ENCODE peak calls at places on chromosomes 13 and 19, in eight cellular contexts. A is fibroblast of mammary gland, E is MM.1S, G is coronary artery, N is body of pancreas, I is WERI-Rb-1, X is cardiac muscle cell, Z is A549. B is an unnamed sample.

GRCh38 chr13:98688373-98688772 is 64.1 kb downstream of the SLC15A1 start:
- DNase-seq in A (no peak), E (no peak), G (no peak), N (no peak), I (no peak), X (no peak), Z (no peak), B (peak; percentile 20)

GRCh38 chr13:93862259-93862658 is 617.2 kb downstream of the DCT start:
- DNase-seq in A (peak; percentile 49), E (no peak), G (no peak), N (no peak), I (no peak), X (no peak), Z (no peak), B (peak; percentile 6)

GRCh38 chr19:13212759-13213330 is 62.6 kb downstream of the IER2 start:
- DNase-seq in A (peak; percentile 63), E (peak; percentile 43), G (no peak), N (peak; percentile 50), I (peak; percentile 74), X (peak; percentile 50), Z (peak; percentile 76), B (peak; percentile 41)

GRCh38 chr19:10543420-10544241 is at the start of gene ATG4D:
- DNase-seq in A (peak; percentile 51), E (peak; percentile 90), G (no peak), N (peak; percentile 95), I (peak; percentile 75), X (peak; percentile 89), Z (peak; percentile 60), B (peak; percentile 60)

GRCh38 chr19:18422530-18423191 is 3.5 kb downstream of the SSBP4 start:
- DNase-seq in A (no peak), E (no peak), G (peak; percentile 73), N (no peak), I (no peak), X (no peak), Z (no peak), B (no peak)

GRCh38 chr19:38492147-38492813 is 58.8 kb downstream of the RYR1 start:
- DNase-seq in A (no peak), E (no peak), G (no peak), N (no peak), I (no peak), X (no peak), Z (no peak), B (no peak)

GRCh38 chr13:28492527-28493367 is 2.2 kb downstream of the FLT1 start:
- DNase-seq in A (no peak), E (no peak), G (no peak), N (no peak), I (no peak), X (peak; percentile 38), Z (no peak), B (no peak)

GRCh38 chr19:14059093-14059480 is 2.8 kb downstream of the PALM3 start:
- DNase-seq in A (no peak), E (no peak), G (no peak), N (no peak), I (peak; percentile 39), X (peak; percentile 33), Z (no peak), B (no peak)

GRCh38 chr19:17081672-17082630 is 6.4 kb downstream of the MYO9B start:
- DNase-seq in A (no peak), E (no peak), G (no peak), N (no peak), I (no peak), X (no peak), Z (no peak), B (no peak)

GRCh38 chr19:42252365-42253244 is 2.3 kb downstream of the ERF start:
- DNase-seq in A (peak; percentile 71), E (peak; percentile 4), G (peak; percentile 87), N (peak; percentile 56), I (no peak), X (peak; percentile 71), Z (peak; percentile 52), B (peak; percentile 52)

DNA sequence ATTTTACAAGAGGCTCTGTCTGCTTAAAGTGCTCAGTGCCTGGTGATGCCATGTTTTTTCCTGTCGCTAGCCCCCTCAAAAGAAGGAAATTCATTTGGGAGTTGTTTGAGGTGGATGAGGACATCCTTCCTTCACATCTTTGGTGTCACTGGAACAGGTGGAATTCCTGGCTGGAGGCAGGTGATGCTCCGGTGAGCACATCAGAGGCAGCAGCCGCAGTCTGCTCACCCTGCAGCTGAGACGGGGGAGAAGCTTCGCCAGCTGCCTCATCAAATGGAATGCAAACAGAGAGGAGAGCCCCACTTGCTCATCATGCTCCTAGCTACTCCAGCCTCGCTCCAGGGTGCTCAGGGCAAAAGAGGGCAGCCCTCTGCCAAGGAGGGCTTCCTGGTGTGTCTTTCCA is 74.1 kb upstream of the UBL3 start:
- DNase-seq in A (peak; percentile 59), E (no peak), G (no peak), N (peak; percentile 33), I (no peak), X (no peak), Z (peak; percentile 64), B (peak; percentile 81)
- H3K4me3 ChIP-seq in A (no peak overlapping the region), E (no peak overlapping the region), G (peak overlapping the region; percentile 13), N (no peak overlapping the region), I (no peak overlapping the region), X (no peak overlapping the region), Z (peak overlapping the region; percentile 6), B (peak overlapping the region; percentile 32)

DNA sequence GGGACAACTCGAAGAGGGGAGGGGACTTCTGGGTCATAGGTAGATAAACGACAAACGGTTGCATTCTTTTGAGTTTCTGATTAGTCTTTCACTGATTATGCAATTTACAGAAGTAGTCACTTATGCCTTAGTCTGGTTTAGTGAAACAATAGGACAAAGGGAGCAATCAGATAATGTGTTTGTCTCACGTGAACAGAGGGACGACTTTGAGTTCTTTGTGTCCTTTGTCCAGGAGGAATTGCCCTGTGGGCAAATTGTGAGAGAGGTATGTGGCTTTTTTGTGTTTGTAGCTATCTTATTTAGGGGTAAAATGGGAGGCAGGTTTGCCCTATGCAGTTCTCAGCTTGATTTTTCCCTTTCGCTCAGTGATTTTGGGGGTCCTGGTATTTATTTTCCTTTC is 362.9 kb upstream of the PCDH20 start:
- DNase-seq in A (no peak), E (no peak), G (no peak), N (no peak), I (no peak), X (no peak), Z (no peak), B (no peak)
- H3K4me3 ChIP-seq in A (no peak overlapping the region), E (no peak overlapping the region), G (no peak overlapping the region), N (no peak overlapping the region), I (no peak overlapping the region), X (no peak overlapping the region), Z (no peak overlapping the region), B (no peak overlapping the region)

GRCh38 chr19:58399903-58400637 is 4.6 kb downstream of the RNF225 start:
- DNase-seq in A (no peak), E (no peak), G (no peak), N (no peak), I (no peak), X (no peak), Z (no peak), B (peak; percentile 44)
- H3K4me3 ChIP-seq in A (peak overlapping the region; percentile 55), E (no peak overlapping the region), G (peak overlapping the region; percentile 72), N (no peak overlapping the region), I (peak overlapping the region; percentile 80), X (peak overlapping the region; percentile 35), Z (peak overlapping the region; percentile 49), B (peak overlapping the region; percentile 70)

GRCh38 chr19:5396963-5397362 is 56.4 kb upstream of the PTPRS start:
- DNase-seq in A (no peak), E (no peak), G (no peak), N (no peak), I (no peak), X (no peak), Z (no peak), B (no peak)

GRCh38 chr19:5395541-5395940 is 54.9 kb upstream of the PTPRS start:
- DNase-seq in A (no peak), E (no peak), G (no peak), N (no peak), I (no peak), X (no peak), Z (no peak), B (peak; percentile 23)

GRCh38 chr19:5398693-5399057 is 56.5 kb upstream of the ZNRF4 start:
- DNase-seq in A (no peak), E (no peak), G (no peak), N (no peak), I (no peak), X (no peak), Z (no peak), B (no peak)

GRCh38 chr19:5395996-5396939 is 55.7 kb upstream of the PTPRS start:
- DNase-seq in A (no peak), E (no peak), G (no peak), N (no peak), I (peak; percentile 39), X (peak; percentile 10), Z (no peak), B (no peak)

GRCh38 chr19:5397804-5398692 is 57.2 kb upstream of the ZNRF4 start:
- DNase-seq in A (no peak), E (no peak), G (no peak), N (no peak), I (peak; percentile 34), X (peak; percentile 64), Z (peak; percentile 52), B (no peak)
- H3K4me3 ChIP-seq in A (no peak overlapping the region), E (no peak overlapping the region), G (no peak overlapping the region), N (no peak overlapping the region), I (no peak overlapping the region), X (no peak overlapping the region), Z (no peak overlapping the region), B (no peak overlapping the region)

GRCh38 chr13:29868581-29868980 is 18.2 kb upstream of the UBL3 start:
- DNase-seq in A (no peak), E (no peak), G (no peak), N (no peak), I (no peak), X (no peak), Z (no peak), B (no peak)
- H3K4me3 ChIP-seq in A (no peak overlapping the region), E (no peak overlapping the region), G (no peak overlapping the region), N (no peak overlapping the region), I (no peak overlapping the region), X (no peak overlapping the region), Z (no peak overlapping the region), B (no peak overlapping the region)

B was measured in AG10803.